ENCODE peak calls at places on chromosomes 12 and 14, in four cellular contexts. W, S, M and O are unnamed samples.

GRCh38 chr12:14723763-14724162 is 27.4 kb upstream of the GUCY2C start:
- DNase-seq in S (peak; percentile 12), W (peak; percentile 76), M (peak; percentile 56), O (peak; percentile 71)

GRCh38 chr14:24995016-24995415 is 54.9 kb downstream of the STXBP6 start:
- DNase-seq in S (no peak), W (no peak), M (no peak), O (no peak)

GRCh38 chr14:46399049-46399448 is 252.5 kb downstream of the RPL10L start:
- DNase-seq in M (no peak), W (no peak), S (no peak), O (peak; percentile 23)

GRCh38 chr14:55097894-55098560 is 31.0 kb upstream of the LGALS3 start:
- DNase-seq in M (no peak), S (no peak), W (no peak), O (no peak)

GRCh38 chr12:109730306-109731145 is 16.9 kb downstream of the FAM222A start:
- DNase-seq in M (no peak), S (no peak), W (no peak), O (no peak)

GRCh38 chr14:37824936-37825698 is 229.7 kb downstream of the TTC6 start:
- DNase-seq in W (no peak), S (no peak), M (no peak), O (no peak)

GRCh38 chr12:131985145-131985875 is 35.6 kb downstream of the EP400 start:
- DNase-seq in M (no peak), W (no peak), S (no peak), O (no peak)

GRCh38 chr12:20410746-20411145 is 42.4 kb downstream of the PDE3A start:
- DNase-seq in S (no peak), W (no peak), M (no peak), O (no peak)

GRCh38 chr14:100556076-100556475 is 31.1 kb downstream of the BEGAIN start:
- DNase-seq in S (no peak), M (no peak), W (no peak), O (no peak)

GRCh38 chr12:60257063-60257462 is 661.2 kb downstream of the SLC16A7 start:
- DNase-seq in W (peak; percentile 27), S (peak; percentile 13), M (peak; percentile 82), O (no peak)

GRCh38 chr14:50666772-50667490 is 1.2 kb downstream of the SAV1 start:
- DNase-seq in S (no peak), W (peak; percentile 66), M (peak; percentile 59), O (peak; percentile 45)

GRCh38 chr14:83541147-83541546 is 1988.8 kb upstream of the FLRT2 start:
- DNase-seq in W (no peak), M (no peak), S (no peak), O (no peak)

GRCh38 chr12:69714542-69714941 is 15.4 kb upstream of the BEST3 start:
- DNase-seq in M (no peak), W (no peak), S (no peak), O (no peak)

GRCh38 chr14:81303258-81303935 is 82.6 kb upstream of the GTF2A1 start:
- DNase-seq in M (no peak), S (no peak), W (no peak), O (peak; percentile 91)

GRCh38 chr14:49769171-49769570 is 1.2 kb downstream of the KLHDC2 start:
- DNase-seq in W (no peak), M (no peak), S (no peak), O (peak; percentile 69)

GRCh38 chr12:123597100-123597499 is 4.8 kb upstream of the DDX55 start:
- DNase-seq in W (no peak), M (no peak), S (no peak), O (no peak)

GRCh38 chr12:104480826-104481457 is 24.2 kb downstream of the CHST11 start:
- DNase-seq in W (no peak), M (peak; percentile 80), S (no peak), O (no peak)

GRCh38 chr12:109736552-109737108 is 23.0 kb downstream of the FAM222A start:
- DNase-seq in W (peak; percentile 77), S (no peak), M (peak; percentile 41), O (no peak)

GRCh38 chr12:560666-561065 is 100.9 kb downstream of the B4GALNT3 start:
- DNase-seq in S (no peak), M (no peak), W (no peak), O (no peak)

GRCh38 chr12:90086281-90086680 is 377.6 kb upstream of the ATP2B1 start:
- DNase-seq in W (no peak), M (no peak), S (no peak), O (no peak)

GRCh38 chr12:127127887-127128286 is 1139.1 kb upstream of the TMEM132C start:
- DNase-seq in S (no peak), M (no peak), W (no peak), O (no peak)

GRCh38 chr14:52015411-52016030 is 26.2 kb downstream of the RTRAF start:
- DNase-seq in M (peak; percentile 51), S (peak; percentile 6), W (peak; percentile 55), O (no peak)

DNA sequence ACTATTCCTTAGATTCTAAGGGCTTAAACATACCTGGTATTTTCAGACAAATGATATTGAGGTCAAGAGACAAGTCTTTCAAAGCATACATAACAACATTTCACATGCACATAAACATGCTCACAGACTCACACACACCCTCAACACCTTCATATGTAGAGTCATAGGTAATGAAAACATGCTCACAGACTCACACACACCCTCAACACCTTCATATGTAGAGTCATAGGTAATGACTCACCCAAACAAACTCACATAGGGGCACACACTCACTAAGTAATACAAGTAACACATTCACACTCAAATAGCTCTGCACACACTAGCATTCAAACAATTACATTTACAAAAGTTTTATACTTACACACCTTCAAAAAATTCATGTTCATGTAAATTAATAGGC is 975.5 kb downstream of the TMEM121 start:
- DNase-seq in W (no peak), S (no peak), M (no peak), O (no peak)
- H3K9me3 ChIP-seq in W (peaks cover 5% of the 10 kb centered on the region), S (no peaks in the 10 kb centered on the region), M (peaks cover 8% of the 10 kb centered on the region), O (no peaks in the 10 kb centered on the region)

GRCh38 chr12:67958187-67958586 is 31.1 kb upstream of the IFNG-AS1 start:
- DNase-seq in M (no peak), W (no peak), S (no peak), O (no peak)
- H3K4me1 ChIP-seq in M (no peaks in the 10 kb centered on the region), W (no peaks in the 10 kb centered on the region), S (no peaks in the 10 kb centered on the region), O (no peaks in the 10 kb centered on the region)

GRCh38 chr14:105533811-105534498 is 7.6 kb downstream of the TMEM121 start:
- DNase-seq in S (no peak), W (no peak), M (no peak), O (no peak)

GRCh38 chr14:105533391-105533790 is 7.0 kb downstream of the TMEM121 start:
- DNase-seq in M (no peak), S (no peak), W (no peak), O (no peak)

GRCh38 chr14:105532735-105533141 is 6.4 kb downstream of the TMEM121 start:
- DNase-seq in W (peak; percentile 32), S (peak; percentile 72), M (no peak), O (no peak)

GRCh38 chr14:105536051-105536450 is 9.7 kb downstream of the TMEM121 start:
- DNase-seq in W (no peak), M (no peak), S (no peak), O (no peak)

DNA sequence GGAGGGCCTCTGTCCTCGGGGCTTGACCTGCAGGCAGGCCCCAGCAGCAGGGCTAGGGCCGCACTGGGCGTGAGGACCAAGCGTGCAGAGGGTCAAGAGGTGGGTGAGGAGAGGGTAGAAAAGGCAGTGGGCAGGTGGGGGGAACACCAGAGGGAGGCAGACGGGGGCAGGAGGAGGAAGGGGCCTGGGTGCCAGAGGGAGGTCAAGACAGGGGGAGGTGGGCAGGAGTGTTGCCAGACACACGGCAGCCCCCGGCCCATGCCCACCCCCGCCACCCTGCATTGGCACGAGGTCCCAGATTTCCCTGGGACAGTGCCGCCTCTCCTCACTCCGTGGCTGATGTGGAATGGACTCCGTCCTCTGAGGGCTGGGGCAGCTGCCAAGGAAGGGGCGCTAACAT is 8.2 kb downstream of the TMEM121 start:
- DNase-seq in M (no peak), W (no peak), S (no peak), O (no peak)
- H3K9me3 ChIP-seq in M (no peaks in the 10 kb centered on the region), W (no peaks in the 10 kb centered on the region), S (no peaks in the 10 kb centered on the region), O (no peaks in the 10 kb centered on the region)

DNA sequence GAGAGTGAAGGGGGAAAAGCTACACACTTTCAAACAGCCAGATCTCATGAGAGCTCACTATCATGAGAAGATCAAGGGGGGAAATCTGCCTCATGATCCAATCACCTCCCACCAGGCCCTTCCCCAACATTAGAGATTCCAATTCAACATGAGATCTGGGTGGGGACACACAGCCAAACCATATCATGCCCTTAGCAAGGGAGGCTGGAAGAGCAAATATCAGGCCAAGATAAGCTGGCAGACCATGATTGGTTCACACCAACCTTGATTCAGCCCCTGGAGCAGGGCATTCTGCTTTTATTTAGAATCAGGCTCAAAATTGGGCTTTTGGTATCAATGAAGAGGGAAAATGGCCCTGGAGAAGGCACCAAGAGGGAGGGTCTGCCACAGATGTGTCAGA is 137.4 kb downstream of the PRKCH start:
- DNase-seq in M (no peak), S (no peak), W (no peak), O (no peak)
- H3K4me1 ChIP-seq in M (peaks cover 34% of the 10 kb centered on the region), S (peaks cover 30% of the 10 kb centered on the region), W (peaks cover 14% of the 10 kb centered on the region), O (peaks cover 10% of the 10 kb centered on the region)

GRCh38 chr12:128356547-128356946 is 89.6 kb downstream of the TMEM132C start:
- DNase-seq in M (no peak), S (no peak), W (no peak), O (no peak)

GRCh38 chr12:128353271-128353670 is 86.3 kb downstream of the TMEM132C start:
- DNase-seq in M (no peak), S (no peak), W (no peak), O (no peak)
- H3K9me3 ChIP-seq in M (peaks cover 3% of the 10 kb centered on the region), S (no peaks in the 10 kb centered on the region), W (no peaks in the 10 kb centered on the region), O (no peaks in the 10 kb centered on the region)

DNA sequence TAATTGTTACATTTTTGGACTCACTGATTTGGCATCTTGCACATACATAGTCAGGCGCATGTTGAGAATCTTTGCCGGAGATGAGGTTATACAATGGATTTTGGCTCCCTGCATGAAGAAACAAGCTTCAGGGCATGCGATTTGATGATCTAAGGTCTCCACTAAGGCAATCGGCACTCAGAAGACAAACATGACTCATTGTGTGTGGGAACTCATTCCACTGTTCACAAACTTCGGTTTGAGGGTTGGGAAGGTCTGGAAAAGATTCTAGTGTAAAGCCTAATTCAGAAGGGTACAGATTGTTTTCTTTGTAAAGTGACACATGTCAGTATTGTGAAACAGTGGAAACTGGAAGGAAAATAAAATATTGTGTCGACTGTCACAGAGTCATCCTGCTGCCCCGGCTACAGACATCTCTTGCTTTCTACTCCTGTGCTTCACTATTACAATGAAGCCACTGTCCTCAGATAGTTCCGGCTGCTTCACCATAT is 192.6 kb upstream of the HMGA2 start:
- DNase-seq in W (peak; percentile 35), M (peak; percentile 94), S (peak; percentile 58), O (no peak)
- H3K4me1 ChIP-seq in W (no peaks in the 10 kb centered on the region), M (peaks cover 56% of the 10 kb centered on the region), S (peaks cover 50% of the 10 kb centered on the region), O (peaks cover 3% of the 10 kb centered on the region)